ENCODE peak calls at places on chromosomes 5 and 9, in seven cellular contexts. Y is GDM1, C is SHP77, Z is NCI-H82, D is HEK293T, N is bronchial epithelial cell, B is NCI-H1092 treated with DMSO at 0.1 percent for 48 hours. P is an unnamed sample.

GRCh38 chr9:111253742-111254437 is 76.1 kb downstream of the OR2K2 start:
- DNase-seq in N (no peak), Z (no peak), B (no peak), D (no peak), C (no peak), Y (no peak), P (no peak)

GRCh38 chr5:150177721-150178120 is 11.1 kb downstream of the CDX1 start:
- DNase-seq in Y (no peak), C (no peak), Z (no peak), D (no peak), N (no peak), B (no peak), P (no peak)

GRCh38 chr9:18610956-18611355 is 137.0 kb downstream of the ADAMTSL1 start:
- DNase-seq in Z (no peak), B (peak), Y (no peak), D (no peak), N (no peak), C (peak), P (no peak)

GRCh38 chr9:114507726-114508125 is 2.5 kb upstream of the WHRN start:
- DNase-seq in Y (no peak), N (peak), B (peak), D (peak), C (no peak), Z (peak), P (no peak)

GRCh38 chr5:140267201-140267540 is 35.7 kb downstream of the PFDN1 start:
- DNase-seq in B (no peak), Y (no peak), C (no peak), Z (no peak), N (no peak), D (no peak), P (no peak)

GRCh38 chr5:102670224-102670836 is 84.8 kb upstream of the PAM start:
- DNase-seq in Z (peak), N (no peak), B (no peak), C (no peak), D (peak), Y (peak), P (no peak)

GRCh38 chr9:96487949-96488348 is 38.0 kb downstream of the HABP4 start:
- DNase-seq in B (no peak), N (no peak), Z (no peak), Y (no peak), D (no peak), C (no peak), P (no peak)

GRCh38 chr9:88692837-88693236 is 157.9 kb downstream of the NXNL2 start:
- DNase-seq in Y (no peak), D (no peak), N (peak), C (no peak), B (no peak), Z (no peak), P (no peak)

GRCh38 chr5:180353226-180353962 is at the start of gene GFPT2:
- DNase-seq in C (no peak), N (no peak), Y (peak), D (peak), Z (peak), B (peak), P (peak)

GRCh38 chr5:138606378-138606777 is 31.2 kb upstream of the HSPA9 start:
- DNase-seq in C (no peak), B (no peak), Z (no peak), N (no peak), Y (no peak), D (no peak), P (no peak)

GRCh38 chr5:42423285-42424152 is at the start of gene GHR:
- DNase-seq in D (peak), N (peak), Y (no peak), B (peak), Z (peak), C (peak), P (no peak)

GRCh38 chr9:33287087-33287490 is 3.2 kb upstream of the NFX1 start:
- DNase-seq in B (peak), Y (peak), N (peak), Z (peak), D (peak), C (peak), P (peak)

GRCh38 chr9:126326228-126327015 is at the start of gene MVB12B:
- DNase-seq in B (no peak), N (no peak), Y (no peak), Z (peak), D (peak), C (peak), P (no peak)

GRCh38 chr5:108437425-108437824 is 55.5 kb upstream of the FBXL17 start:
- DNase-seq in Y (no peak), Z (no peak), C (no peak), D (no peak), N (no peak), B (no peak), P (no peak)

GRCh38 chr5:127290946-127291763 is 559 bp downstream of the MEGF10 start:
- DNase-seq in N (no peak), D (no peak), C (no peak), Y (no peak), Z (no peak), B (no peak), P (no peak)

GRCh38 chr5:125042243-125042887 is 295.9 kb upstream of the ZNF608 start:
- DNase-seq in C (no peak), B (no peak), N (no peak), D (no peak), Y (no peak), Z (no peak), P (no peak)

GRCh38 chr9:33101104-33101951 is 24.9 kb upstream of the SMU1 start:
- DNase-seq in B (no peak), N (peak), Y (no peak), D (no peak), C (no peak), Z (no peak), P (no peak)

GRCh38 chr5:139443766-139444473 is 4.6 kb upstream of the DNAJC18 start:
- DNase-seq in Y (no peak), Z (peak), C (no peak), N (peak), B (no peak), D (no peak), P (no peak)

GRCh38 chr5:568061-568781 is 43.9 kb upstream of the CEP72 start:
- DNase-seq in D (no peak), N (no peak), Z (no peak), Y (no peak), C (no peak), B (no peak), P (no peak)

GRCh38 chr5:122789461-122790171 is 14.7 kb downstream of the SNX2 start:
- DNase-seq in B (no peak), C (no peak), Z (no peak), Y (no peak), N (no peak), D (no peak), P (no peak)

GRCh38 chr5:173925449-173926071 is 37.4 kb downstream of the CPEB4 start:
- DNase-seq in Z (peak), Y (no peak), B (peak), N (peak), C (no peak), D (peak), P (no peak)

GRCh38 chr5:127243011-127243410 is 47.6 kb upstream of the MEGF10 start:
- DNase-seq in C (no peak), Y (no peak), Z (no peak), B (no peak), D (no peak), N (no peak), P (no peak)

GRCh38 chr5:178335287-178336030 is 102.9 kb upstream of the PHYKPL start:
- DNase-seq in Z (no peak), N (no peak), C (no peak), Y (no peak), D (no peak), B (no peak), P (no peak)

GRCh38 chr5:75734913-75735789 is 17.9 kb upstream of the POC5 start:
- DNase-seq in D (peak), B (no peak), Z (peak), C (peak), Y (peak), N (peak), P (no peak)

GRCh38 chr9:25964239-25964638 is 286.0 kb upstream of the TUSC1 start:
- DNase-seq in C (peak), D (peak), Z (peak), B (peak), N (peak), Y (peak), P (peak)

GRCh38 chr5:30539004-30539634 is 654.4 kb upstream of the CDH6 start:
- DNase-seq in Z (no peak), D (no peak), Y (no peak), N (peak), B (no peak), C (no peak), P (no peak)

GRCh38 chr5:111231053-111231586 is 6.9 kb downstream of the CAMK4 start:
- DNase-seq in Z (no peak), D (no peak), B (no peak), N (no peak), C (no peak), Y (no peak), P (no peak)

GRCh38 chr9:129174102-129174723 is 3.8 kb downstream of the IER5L start:
- DNase-seq in N (peak), B (peak), Z (peak), D (peak), Y (peak), C (peak), P (peak)

GRCh38 chr5:164358531-164359259 is 853.3 kb downstream of the MAT2B start:
- DNase-seq in Y (no peak), D (no peak), B (no peak), N (no peak), C (no peak), Z (no peak), P (no peak)

GRCh38 chr9:6955251-6955921 is 197.6 kb downstream of the KDM4C start:
- DNase-seq in N (no peak), B (peak), D (no peak), Z (peak), Y (no peak), C (no peak), P (no peak)

GRCh38 chr5:112165897-112166737 is 253.0 kb downstream of the EPB41L4A start:
- DNase-seq in B (no peak), C (no peak), Y (no peak), D (no peak), Z (peak), N (no peak), P (no peak)

GRCh38 chr9:73742412-73742811 is 590.7 kb downstream of the ANXA1 start:
- DNase-seq in Y (no peak), D (no peak), B (no peak), N (no peak), C (no peak), Z (no peak), P (no peak)

GRCh38 chr5:88045146-88045545 is 223.5 kb downstream of the TMEM161B start:
- DNase-seq in Z (no peak), C (no peak), N (no peak), D (no peak), B (no peak), Y (no peak), P (no peak)